ENCODE peak calls at places on chromosomes 16 and 17, in six cellular contexts. D, L, G, Y, Z and U are unnamed samples.

GRCh38 chr17:47978324-47978723 is 7.4 kb downstream of the CDK5RAP3 start:
- DNase-seq in L (peak; percentile 79), G (no peak), Y (peak; percentile 47), D (peak; percentile 40), Z (peak; percentile 42), U (no peak)

GRCh38 chr16:83792391-83792790 is 15.4 kb upstream of the HSBP1 start:
- DNase-seq in Y (no peak), G (no peak), Z (no peak), L (no peak), D (no peak), U (no peak)

GRCh38 chr16:66750279-66751134 is 902 bp downstream of the DYNC1LI2 start:
- DNase-seq in G (peak; percentile 25), L (no peak), D (no peak), Z (no peak), Y (no peak), U (no peak)

GRCh38 chr17:27746881-27747280 is 53.4 kb downstream of the NOS2 start:
- DNase-seq in D (no peak), Y (no peak), Z (no peak), G (peak; percentile 10), L (no peak), U (no peak)

GRCh38 chr17:49022391-49022941 is 25.3 kb downstream of the IGF2BP1 start:
- DNase-seq in Y (no peak), G (no peak), L (no peak), Z (no peak), D (no peak), U (no peak)

GRCh38 chr16:72995151-72995881 is 52.6 kb downstream of the ZFHX3 start:
- DNase-seq in Z (no peak), G (peak; percentile 43), Y (no peak), D (no peak), L (no peak), U (no peak)

GRCh38 chr17:36641877-36642845 is 40.8 kb downstream of the MRM1 start:
- DNase-seq in Z (no peak), G (peak; percentile 42), D (no peak), Y (no peak), L (peak; percentile 76), U (no peak)

GRCh38 chr17:42277342-42277712 is 1.1 kb upstream of the STAT5B start:
- DNase-seq in L (no peak), G (peak; percentile 47), D (no peak), Z (peak; percentile 22), Y (no peak), U (no peak)

GRCh38 chr17:60151355-60151754 is 1.6 kb downstream of the CA4 start:
- DNase-seq in D (no peak), Z (no peak), L (no peak), G (no peak), Y (no peak), U (no peak)

GRCh38 chr17:50781167-50781566 is 13.8 kb upstream of the ANKRD40CL start:
- DNase-seq in G (no peak), Z (no peak), Y (no peak), D (no peak), L (peak; percentile 78), U (no peak)

DNA sequence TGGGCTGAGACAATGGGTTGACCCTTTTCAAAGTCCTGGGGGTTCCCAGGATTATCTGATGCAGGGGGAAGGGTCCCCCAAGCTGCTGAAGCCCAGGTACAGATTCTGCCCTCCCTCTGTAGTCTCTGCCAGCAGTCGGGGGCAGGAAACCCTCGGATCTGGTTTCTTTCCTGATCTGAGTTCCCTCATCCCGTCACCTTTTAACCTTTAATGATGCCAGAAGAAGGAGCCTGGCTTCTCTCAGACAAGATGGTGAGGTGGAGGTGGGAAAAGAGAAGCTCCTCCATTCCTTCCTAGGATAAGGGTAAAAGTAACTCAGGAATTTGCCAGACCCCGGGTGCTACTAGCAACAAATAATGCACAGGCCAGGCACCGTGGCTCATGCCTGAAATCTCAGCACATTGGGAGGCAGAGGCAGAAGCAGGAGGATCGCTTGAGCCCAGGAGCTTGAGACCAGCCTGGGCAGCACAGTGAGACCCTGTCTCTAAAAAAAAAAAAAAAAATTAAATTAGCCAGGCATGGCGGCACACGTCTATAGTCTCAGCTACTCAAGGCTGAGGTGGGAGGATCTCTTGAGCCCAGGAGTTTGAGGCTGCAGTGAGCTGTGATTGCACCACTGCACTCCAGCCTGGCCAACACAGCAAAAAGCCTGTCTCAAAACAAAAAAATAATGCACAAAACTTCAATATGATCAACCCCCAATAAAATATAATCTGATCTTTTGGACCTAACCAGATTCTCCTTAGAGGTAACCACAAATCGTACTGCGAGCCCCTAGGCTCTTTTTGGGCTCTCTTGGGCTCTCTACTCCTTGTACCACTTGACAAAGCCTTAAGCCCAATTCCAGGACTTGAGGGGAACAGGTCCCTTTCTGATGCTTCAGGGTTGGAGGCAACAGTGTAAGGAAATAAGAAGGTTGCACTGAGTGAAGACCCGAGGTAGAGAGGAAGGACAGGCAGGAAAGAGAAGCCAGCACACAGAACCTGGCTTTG is 5.7 kb downstream of the CDC42EP4 start:
- DNase-seq in Y (no peak), Z (no peak), G (no peak), D (no peak), L (no peak), U (no peak)
- H3K27me3 ChIP-seq in Y (no peaks in the 10 kb centered on the region), Z (no peaks in the 10 kb centered on the region), G (no peaks in the 10 kb centered on the region), D (no peaks in the 10 kb centered on the region), L (no peaks in the 10 kb centered on the region), U (no peaks in the 10 kb centered on the region)

GRCh38 chr17:9703781-9704082 is 58.4 kb downstream of the USP43 start:
- DNase-seq in Z (no peak), Y (no peak), G (no peak), L (no peak), D (no peak), U (no peak)
- H3K9me3 ChIP-seq in Z (no peaks in the 10 kb centered on the region), Y (no peaks in the 10 kb centered on the region), G (no peaks in the 10 kb centered on the region), L (peaks cover 1% of the 10 kb centered on the region), D (no peaks in the 10 kb centered on the region), U (no peaks in the 10 kb centered on the region)

GRCh38 chr16:82083710-82084353 is 48.8 kb downstream of the HSD17B2 start:
- DNase-seq in L (no peak), Z (no peak), Y (no peak), D (no peak), G (no peak), U (no peak)
- H3K27ac ChIP-seq in L (no peak overlapping the region), Z (no peak overlapping the region), Y (no peak overlapping the region), D (no peak overlapping the region), G (peak overlapping the region; percentile 20), U (no peak overlapping the region)

GRCh38 chr17:78131172-78132085 is 858 bp downstream of the TMC8 start:
- DNase-seq in Z (peak; percentile 34), Y (no peak), D (no peak), G (no peak), L (peak; percentile 82), U (peak; percentile 43)

GRCh38 chr17:78129385-78130079 is 977 bp upstream of the TMC6 start:
- DNase-seq in L (no peak), G (no peak), Z (peak; percentile 42), Y (no peak), D (no peak), U (no peak)

GRCh38 chr17:78128616-78129384 is at the start of gene TMC6:
- DNase-seq in L (peak; percentile 79), Z (peak; percentile 90), D (no peak), Y (peak; percentile 29), G (peak; percentile 83), U (peak; percentile 68)

GRCh38 chr17:78130439-78131101 is at the start of gene TMC8:
- DNase-seq in Z (peak; percentile 75), L (no peak), D (no peak), Y (no peak), G (no peak), U (peak; percentile 78)

DNA sequence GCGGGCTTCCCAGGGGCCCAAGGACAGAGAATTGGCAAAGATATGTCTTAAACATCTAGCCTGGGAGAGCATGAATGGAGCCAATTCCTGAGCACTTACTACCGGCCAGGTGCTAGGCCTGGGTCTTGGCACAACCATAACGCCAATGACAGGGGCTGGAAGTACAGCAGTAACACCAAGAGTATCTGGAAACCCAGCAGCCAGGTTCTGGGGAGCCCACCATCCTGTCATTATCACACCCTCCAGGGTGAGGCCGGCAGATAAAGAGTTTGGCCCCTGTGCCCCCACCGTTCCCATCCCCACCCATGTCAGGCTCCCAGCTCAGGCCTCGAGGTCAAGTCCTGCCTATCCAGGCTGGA is 512 bp upstream of the TMC8 start:
- DNase-seq in L (no peak), D (no peak), Z (no peak), G (no peak), Y (no peak), U (no peak)
- H3K27me3 ChIP-seq in L (no peaks in the 10 kb centered on the region), D (peaks cover 11% of the 10 kb centered on the region), Z (no peaks in the 10 kb centered on the region), G (no peaks in the 10 kb centered on the region), Y (no peaks in the 10 kb centered on the region), U (no peaks in the 10 kb centered on the region)

DNA sequence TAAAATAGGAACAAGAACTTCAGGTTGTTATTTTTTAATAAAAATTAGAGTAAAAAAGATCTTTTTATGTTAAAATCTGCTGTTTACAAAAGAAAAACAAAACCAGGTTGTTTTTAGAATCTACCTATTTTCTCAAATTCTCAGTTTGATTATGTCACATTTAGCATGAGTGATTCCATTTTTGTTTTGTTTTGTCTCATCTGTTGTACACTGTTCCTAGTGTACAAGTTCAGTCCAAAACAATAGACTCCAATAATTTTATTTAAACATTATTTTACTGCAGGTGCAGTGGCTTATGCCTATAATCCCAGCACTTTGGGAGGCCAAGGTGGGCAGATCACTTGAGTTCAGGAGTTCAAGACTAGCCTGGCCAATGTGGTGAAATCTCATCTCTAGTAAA is 2142.7 kb downstream of the TP53TG3F start:
- DNase-seq in Z (no peak), D (no peak), Y (no peak), L (no peak), G (no peak), U (no peak)
- H3K9me3 ChIP-seq in Z (no peaks in the 10 kb centered on the region), D (no peaks in the 10 kb centered on the region), Y (no peaks in the 10 kb centered on the region), L (no peaks in the 10 kb centered on the region), G (no peaks in the 10 kb centered on the region), U (no peaks in the 10 kb centered on the region)